ENCODE peak calls at places on chromosome 10, in seven cellular contexts. One of them, this sample, is unnamed.

GRCh38 chr10:112721080-112721698 is 228.9 kb upstream of the TCF7L2 start:
- DNase-seq in H9: no peak
- DNase-seq in neuronal stem cell: no peak
- DNase-seq in mesendoderm: peak; percentile 60
- DNase-seq in trophoblast cell: peak; percentile 81
- DNase-seq in mesenchymal stem cell: peak; percentile 42
- DNase-seq in H1: no peak
- DNase-seq in this sample: peak; percentile 53

GRCh38 chr10:67785098-67785497 is 52.9 kb downstream of the DNAJC12 start:
- DNase-seq in H9: no peak
- DNase-seq in neuronal stem cell: no peak
- DNase-seq in mesendoderm: no peak
- DNase-seq in trophoblast cell: no peak
- DNase-seq in mesenchymal stem cell: no peak
- DNase-seq in H1: no peak
- DNase-seq in this sample: no peak

GRCh38 chr10:124087672-124088634 is 5.4 kb downstream of the CHST15 start:
- DNase-seq in H9: no peak
- DNase-seq in neuronal stem cell: no peak
- DNase-seq in mesendoderm: no peak
- DNase-seq in trophoblast cell: no peak
- DNase-seq in mesenchymal stem cell: no peak
- DNase-seq in H1: no peak
- DNase-seq in this sample: no peak

GRCh38 chr10:131729938-131730660 is 170.7 kb upstream of the PPP2R2D start:
- DNase-seq in H9: peak; percentile 23
- DNase-seq in neuronal stem cell: no peak
- DNase-seq in mesendoderm: no peak
- DNase-seq in trophoblast cell: no peak
- DNase-seq in mesenchymal stem cell: no peak
- DNase-seq in H1: no peak
- DNase-seq in this sample: no peak

GRCh38 chr10:122407375-122408125 is 33.0 kb downstream of the PLEKHA1 start:
- DNase-seq in H9: no peak
- DNase-seq in neuronal stem cell: no peak
- DNase-seq in mesendoderm: no peak
- DNase-seq in trophoblast cell: no peak
- DNase-seq in mesenchymal stem cell: no peak
- DNase-seq in H1: no peak
- DNase-seq in this sample: no peak

GRCh38 chr10:89307213-89307612 is 5.4 kb downstream of the IFIT2 start:
- DNase-seq in H9: no peak
- DNase-seq in neuronal stem cell: no peak
- DNase-seq in mesendoderm: no peak
- DNase-seq in trophoblast cell: peak; percentile 64
- DNase-seq in mesenchymal stem cell: no peak
- DNase-seq in H1: no peak
- DNase-seq in this sample: no peak

GRCh38 chr10:78772986-78773530 is 295.7 kb upstream of the ZMIZ1 start:
- DNase-seq in H9: no peak
- DNase-seq in neuronal stem cell: no peak
- DNase-seq in mesendoderm: no peak
- DNase-seq in trophoblast cell: no peak
- DNase-seq in mesenchymal stem cell: no peak
- DNase-seq in H1: no peak
- DNase-seq in this sample: no peak

GRCh38 chr10:109126016-109126415 is 797.3 kb downstream of the XPNPEP1 start:
- DNase-seq in H9: no peak
- DNase-seq in neuronal stem cell: no peak
- DNase-seq in mesendoderm: peak; percentile 27
- DNase-seq in trophoblast cell: no peak
- DNase-seq in mesenchymal stem cell: peak; percentile 12
- DNase-seq in H1: no peak
- DNase-seq in this sample: no peak

GRCh38 chr10:51188013-51188412 is 113.7 kb downstream of the PRKG1 start:
- DNase-seq in H9: no peak
- DNase-seq in neuronal stem cell: no peak
- DNase-seq in mesendoderm: no peak
- DNase-seq in trophoblast cell: no peak
- DNase-seq in mesenchymal stem cell: no peak
- DNase-seq in H1: no peak
- DNase-seq in this sample: no peak

GRCh38 chr10:104309980-104310978 is 28.0 kb downstream of the ITPRIP start:
- DNase-seq in H9: no peak
- DNase-seq in neuronal stem cell: no peak
- DNase-seq in mesendoderm: no peak
- DNase-seq in trophoblast cell: no peak
- DNase-seq in mesenchymal stem cell: peak; percentile 60
- DNase-seq in H1: no peak
- DNase-seq in this sample: peak; percentile 90

GRCh38 chr10:95785317-95785716 is 29.4 kb downstream of the ENTPD1 start:
- DNase-seq in H9: no peak
- DNase-seq in neuronal stem cell: no peak
- DNase-seq in mesendoderm: no peak
- DNase-seq in trophoblast cell: no peak
- DNase-seq in mesenchymal stem cell: no peak
- DNase-seq in H1: no peak
- DNase-seq in this sample: no peak

GRCh38 chr10:131453772-131454634 is 142.5 kb upstream of the TCERG1L start:
- DNase-seq in H9: peak; percentile 89
- DNase-seq in neuronal stem cell: peak; percentile 86
- DNase-seq in mesendoderm: peak; percentile 92
- DNase-seq in trophoblast cell: peak; percentile 69
- DNase-seq in mesenchymal stem cell: no peak
- DNase-seq in H1: peak; percentile 51
- DNase-seq in this sample: no peak

GRCh38 chr10:104274762-104275721 is 6.1 kb downstream of the GSTO2 start:
- DNase-seq in H9: peak; percentile 86
- DNase-seq in neuronal stem cell: no peak
- DNase-seq in mesendoderm: peak; percentile 78
- DNase-seq in trophoblast cell: peak; percentile 68
- DNase-seq in mesenchymal stem cell: no peak
- DNase-seq in H1: peak; percentile 46
- DNase-seq in this sample: no peak

GRCh38 chr10:99527526-99528255 is 5.1 kb upstream of the NKX2-3 start:
- DNase-seq in H9: peak; percentile 55
- DNase-seq in neuronal stem cell: no peak
- DNase-seq in mesendoderm: peak; percentile 61
- DNase-seq in trophoblast cell: no peak
- DNase-seq in mesenchymal stem cell: peak; percentile 74
- DNase-seq in H1: no peak
- DNase-seq in this sample: no peak

GRCh38 chr10:3426190-3426845 is 253.7 kb upstream of the PITRM1 start:
- DNase-seq in H9: no peak
- DNase-seq in neuronal stem cell: no peak
- DNase-seq in mesendoderm: no peak
- DNase-seq in trophoblast cell: peak; percentile 98
- DNase-seq in mesenchymal stem cell: peak; percentile 86
- DNase-seq in H1: no peak
- DNase-seq in this sample: peak; percentile 82

GRCh38 chr10:38038107-38038931 is 27.8 kb downstream of the ZNF33A start:
- DNase-seq in H9: no peak
- DNase-seq in neuronal stem cell: no peak
- DNase-seq in mesendoderm: no peak
- DNase-seq in trophoblast cell: peak; percentile 2
- DNase-seq in mesenchymal stem cell: peak; percentile 41
- DNase-seq in H1: no peak
- DNase-seq in this sample: peak; percentile 8

GRCh38 chr10:5632430-5632829 is 34.0 kb downstream of the ASB13 start:
- DNase-seq in H9: no peak
- DNase-seq in neuronal stem cell: no peak
- DNase-seq in mesendoderm: peak; percentile 42
- DNase-seq in trophoblast cell: peak; percentile 74
- DNase-seq in mesenchymal stem cell: no peak
- DNase-seq in H1: no peak
- DNase-seq in this sample: no peak

GRCh38 chr10:105793071-105793470 is 1152.0 kb downstream of the SORCS3 start:
- DNase-seq in H9: no peak
- DNase-seq in neuronal stem cell: no peak
- DNase-seq in mesendoderm: no peak
- DNase-seq in trophoblast cell: no peak
- DNase-seq in mesenchymal stem cell: no peak
- DNase-seq in H1: no peak
- DNase-seq in this sample: no peak

GRCh38 chr10:96720422-96721206 is at the start of gene PIK3AP1:
- DNase-seq in H9: peak; percentile 84
- DNase-seq in neuronal stem cell: peak; percentile 30
- DNase-seq in mesendoderm: peak; percentile 63
- DNase-seq in trophoblast cell: peak; percentile 61
- DNase-seq in mesenchymal stem cell: no peak
- DNase-seq in H1: peak; percentile 21
- DNase-seq in this sample: no peak

GRCh38 chr10:16741540-16741939 is 75.7 kb downstream of the RSU1 start:
- DNase-seq in H9: no peak
- DNase-seq in neuronal stem cell: no peak
- DNase-seq in mesendoderm: no peak
- DNase-seq in trophoblast cell: no peak
- DNase-seq in mesenchymal stem cell: no peak
- DNase-seq in H1: no peak
- DNase-seq in this sample: no peak

GRCh38 chr10:130301026-130301892 is 165.1 kb downstream of the GLRX3 start:
- DNase-seq in H9: no peak
- DNase-seq in neuronal stem cell: no peak
- DNase-seq in mesendoderm: no peak
- DNase-seq in trophoblast cell: no peak
- DNase-seq in mesenchymal stem cell: no peak
- DNase-seq in H1: no peak
- DNase-seq in this sample: no peak

GRCh38 chr10:114258274-114258840 is 19.3 kb downstream of the VWA2 start:
- DNase-seq in H9: no peak
- DNase-seq in neuronal stem cell: no peak
- DNase-seq in mesendoderm: peak; percentile 25
- DNase-seq in trophoblast cell: no peak
- DNase-seq in mesenchymal stem cell: peak; percentile 74
- DNase-seq in H1: no peak
- DNase-seq in this sample: no peak

GRCh38 chr10:114260366-114260765 is 21.3 kb downstream of the VWA2 start:
- DNase-seq in H9: no peak
- DNase-seq in neuronal stem cell: no peak
- DNase-seq in mesendoderm: no peak
- DNase-seq in trophoblast cell: no peak
- DNase-seq in mesenchymal stem cell: no peak
- DNase-seq in H1: no peak
- DNase-seq in this sample: no peak

GRCh38 chr10:114257488-114257887 is 18.4 kb downstream of the VWA2 start:
- DNase-seq in H9: no peak
- DNase-seq in neuronal stem cell: no peak
- DNase-seq in mesendoderm: peak; percentile 85
- DNase-seq in trophoblast cell: no peak
- DNase-seq in mesenchymal stem cell: peak; percentile 69
- DNase-seq in H1: no peak
- DNase-seq in this sample: no peak

GRCh38 chr10:114261116-114261515 is 22.1 kb downstream of the VWA2 start:
- DNase-seq in H9: no peak
- DNase-seq in neuronal stem cell: no peak
- DNase-seq in mesendoderm: no peak
- DNase-seq in trophoblast cell: no peak
- DNase-seq in mesenchymal stem cell: peak; percentile 94
- DNase-seq in H1: no peak
- DNase-seq in this sample: peak; percentile 54

DNA sequence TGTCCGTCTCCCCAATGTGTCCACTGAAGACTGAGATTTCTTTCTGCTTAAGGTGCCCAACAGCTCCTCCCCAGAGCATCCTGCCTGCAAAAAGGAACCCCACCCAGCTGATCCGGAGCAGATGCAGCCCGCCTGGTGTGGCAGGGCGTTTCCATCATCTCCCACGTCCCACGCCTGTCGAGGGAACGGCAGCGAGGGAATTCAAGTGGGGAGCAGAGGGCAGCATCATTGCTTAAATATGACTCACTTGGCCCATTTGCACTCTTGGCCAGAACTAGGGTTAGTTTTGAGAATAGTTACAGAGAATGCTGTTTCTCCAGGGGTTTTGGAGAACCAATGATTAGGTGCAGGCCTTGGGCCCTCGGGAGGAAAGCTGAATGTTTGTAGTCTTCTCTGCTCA is 20.8 kb downstream of the VWA2 start:
- DNase-seq in H9: no peak
- DNase-seq in neuronal stem cell: no peak
- DNase-seq in mesendoderm: no peak
- DNase-seq in trophoblast cell: no peak
- DNase-seq in mesenchymal stem cell: peak; percentile 71
- DNase-seq in H1: no peak
- DNase-seq in this sample: peak; percentile 21
- H3K23ac ChIP-seq in H9: no peak overlapping the region
- H3K23ac ChIP-seq in neuronal stem cell: peak overlapping the region; percentile 75
- H3K23ac ChIP-seq in mesendoderm: no peak overlapping the region
- H3K23ac ChIP-seq in trophoblast cell: no peak overlapping the region
- H3K23ac ChIP-seq in mesenchymal stem cell: no peak overlapping the region
- H3K23ac ChIP-seq in H1: no peak overlapping the region
- H3K23ac ChIP-seq in this sample: no peak overlapping the region

GRCh38 chr10:98461500-98461842 is 14.7 kb upstream of the HPS1 start:
- DNase-seq in H9: no peak
- DNase-seq in neuronal stem cell: no peak
- DNase-seq in mesendoderm: no peak
- DNase-seq in trophoblast cell: no peak
- DNase-seq in mesenchymal stem cell: no peak
- DNase-seq in H1: no peak
- DNase-seq in this sample: no peak
- H3K23ac ChIP-seq in H9: no peak overlapping the region
- H3K23ac ChIP-seq in neuronal stem cell: no peak overlapping the region
- H3K23ac ChIP-seq in mesendoderm: no peak overlapping the region
- H3K23ac ChIP-seq in trophoblast cell: no peak overlapping the region
- H3K23ac ChIP-seq in mesenchymal stem cell: no peak overlapping the region
- H3K23ac ChIP-seq in H1: no peak overlapping the region
- H3K23ac ChIP-seq in this sample: no peak overlapping the region

DNA sequence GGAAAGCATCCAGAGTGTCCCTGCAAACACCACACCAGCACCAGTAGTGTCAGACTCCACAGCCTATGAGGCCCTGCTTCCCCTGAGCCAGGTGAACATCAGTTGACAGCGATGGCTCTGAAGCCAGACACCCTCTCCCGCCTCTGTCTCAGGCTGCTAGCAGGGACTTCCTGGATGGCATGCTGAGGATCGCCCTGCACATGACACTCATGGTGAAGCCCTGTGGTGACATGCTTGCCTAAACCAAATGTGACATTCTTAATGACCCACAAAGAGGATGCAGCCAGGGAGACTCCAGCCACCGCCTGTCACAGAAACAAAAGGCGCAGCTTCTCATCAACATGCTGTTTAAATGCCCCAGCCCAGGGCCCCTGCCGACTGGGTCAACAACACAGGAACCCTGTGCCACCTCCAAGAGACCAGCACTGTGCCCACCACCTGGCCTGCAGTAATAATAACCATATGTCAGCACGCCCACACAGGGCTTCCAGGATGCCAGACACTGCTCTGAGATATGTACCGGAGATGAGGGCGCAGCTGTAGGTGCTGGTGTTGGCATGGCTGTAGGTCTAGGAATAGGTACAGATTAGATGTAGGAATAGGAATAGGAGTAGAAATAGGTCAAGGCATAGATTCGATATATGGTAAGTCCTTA is 81.3 kb downstream of the GRID1 start:
- DNase-seq in H9: peak; percentile 11
- DNase-seq in neuronal stem cell: no peak
- DNase-seq in mesendoderm: no peak
- DNase-seq in trophoblast cell: no peak
- DNase-seq in mesenchymal stem cell: no peak
- DNase-seq in H1: no peak
- DNase-seq in this sample: no peak
- H3K23ac ChIP-seq in H9: no peak overlapping the region
- H3K23ac ChIP-seq in neuronal stem cell: no peak overlapping the region
- H3K23ac ChIP-seq in mesendoderm: no peak overlapping the region
- H3K23ac ChIP-seq in trophoblast cell: no peak overlapping the region
- H3K23ac ChIP-seq in mesenchymal stem cell: no peak overlapping the region
- H3K23ac ChIP-seq in H1: no peak overlapping the region
- H3K23ac ChIP-seq in this sample: no peak overlapping the region

GRCh38 chr10:25907247-25907646 is 26.8 kb upstream of the MYO3A start:
- DNase-seq in H9: no peak
- DNase-seq in neuronal stem cell: no peak
- DNase-seq in mesendoderm: peak; percentile 15
- DNase-seq in trophoblast cell: no peak
- DNase-seq in mesenchymal stem cell: no peak
- DNase-seq in H1: no peak
- DNase-seq in this sample: no peak
- H3K23ac ChIP-seq in H9: no peak overlapping the region
- H3K23ac ChIP-seq in neuronal stem cell: no peak overlapping the region
- H3K23ac ChIP-seq in mesendoderm: no peak overlapping the region
- H3K23ac ChIP-seq in trophoblast cell: no peak overlapping the region
- H3K23ac ChIP-seq in mesenchymal stem cell: no peak overlapping the region
- H3K23ac ChIP-seq in H1: no peak overlapping the region
- H3K23ac ChIP-seq in this sample: no peak overlapping the region

This sample was measured in IMR-90.